ENCODE peak calls at places on chromosome 21, in nine cellular contexts. V is heart left ventricle, B is gastrocnemius medialis, S is IMR-90, G is uterus, T is HCT116, R is adrenal gland, E is breast epithelium, K is sigmoid colon. O is an unnamed sample.
A peak's percentile ranks its signal among the peaks of the same experiment; 100 is the strongest.

GRCh38 chr21:18772876-18773275 is 369.3 kb upstream of the TMPRSS15 start:
- DNase-seq in B (no peak), K (no peak), T (no peak), R (no peak), V (no peak), S (no peak), E (no peak), G (no peak), O (no peak)

GRCh38 chr21:25528511-25528910 is 78.8 kb downstream of the MRPL39 start:
- DNase-seq in K (no peak), B (no peak), S (no peak), R (no peak), G (no peak), V (no peak), T (no peak), E (no peak), O (no peak)

GRCh38 chr21:29018540-29018939 is 609 bp downstream of the RWDD2B start:
- DNase-seq in S (no peak), V (no peak), E (no peak), B (no peak), K (no peak), G (no peak), R (peak; percentile 60), T (no peak), O (no peak)

GRCh38 chr21:25658427-25658980 is 19.4 kb downstream of the JAM2 start:
- DNase-seq in B (no peak), S (no peak), R (no peak), T (no peak), K (no peak), V (no peak), E (no peak), G (no peak), O (no peak)

GRCh38 chr21:23977971-23978370 is 1629.3 kb downstream of the MRPL39 start:
- DNase-seq in K (no peak), V (no peak), R (no peak), E (no peak), B (no peak), S (no peak), G (no peak), T (no peak), O (no peak)

GRCh38 chr21:14773777-14774345 is 227.7 kb upstream of the SAMSN1 start:
- DNase-seq in B (no peak), E (no peak), T (peak; percentile 29), S (no peak), V (no peak), R (peak; percentile 52), G (peak; percentile 15), K (peak; percentile 65), O (no peak)

GRCh38 chr21:35624896-35625295 is 435.4 kb downstream of the SETD4 start:
- DNase-seq in E (no peak), S (no peak), T (no peak), K (no peak), G (no peak), B (no peak), V (no peak), R (no peak), O (no peak)

GRCh38 chr21:30233636-30234035 is 17.7 kb upstream of the CLDN8 start:
- DNase-seq in V (no peak), E (no peak), K (no peak), B (no peak), S (no peak), G (no peak), T (no peak), R (no peak), O (no peak)

GRCh38 chr21:44463716-44464115 is 8.4 kb downstream of the LRRC3 start:
- DNase-seq in V (peak; percentile 61), B (no peak), E (no peak), K (peak; percentile 65), T (no peak), R (no peak), G (no peak), S (no peak), O (no peak)

GRCh38 chr21:26715878-26716506 is 129.2 kb downstream of the ADAMTS1 start:
- DNase-seq in B (no peak), K (no peak), S (peak; percentile 51), G (peak; percentile 33), T (no peak), V (no peak), E (no peak), R (peak; percentile 53), O (no peak)

GRCh38 chr21:20641251-20641650 is 357.0 kb upstream of the NCAM2 start:
- DNase-seq in B (no peak), V (no peak), K (no peak), S (no peak), G (no peak), E (no peak), R (no peak), T (no peak), O (no peak)

GRCh38 chr21:29462475-29462874 is 163.8 kb downstream of the BACH1 start:
- DNase-seq in T (no peak), E (no peak), B (no peak), R (no peak), S (no peak), G (no peak), V (no peak), K (no peak), O (no peak)

GRCh38 chr21:22364163-22364562 is 1366.0 kb downstream of the NCAM2 start:
- DNase-seq in V (no peak), T (no peak), K (no peak), B (no peak), E (no peak), G (no peak), R (no peak), S (no peak), O (no peak)

GRCh38 chr21:44898851-44899767 is 21.6 kb downstream of the ITGB2 start:
- DNase-seq in V (peak; percentile 58), B (no peak), K (no peak), T (no peak), G (no peak), R (no peak), S (no peak), E (no peak), O (no peak)

GRCh38 chr21:18840239-18840638 is 436.7 kb upstream of the TMPRSS15 start:
- DNase-seq in S (no peak), B (no peak), V (no peak), R (no peak), T (peak; percentile 0), G (no peak), K (no peak), E (no peak), O (no peak)

GRCh38 chr21:24941316-24942185 is 665.7 kb downstream of the MRPL39 start:
- DNase-seq in R (peak; percentile 8), G (no peak), E (no peak), S (no peak), V (no peak), B (no peak), T (no peak), K (no peak), O (no peak)

GRCh38 chr21:31873275-31873695 is 465 bp downstream of the HUNK start:
- DNase-seq in S (no peak), E (no peak), V (peak; percentile 67), K (no peak), G (no peak), T (no peak), R (no peak), B (no peak), O (no peak)

GRCh38 chr21:31874817-31875216 is 2.0 kb downstream of the HUNK start:
- DNase-seq in K (no peak), G (no peak), E (no peak), B (no peak), T (no peak), S (no peak), V (no peak), R (no peak), O (no peak)

GRCh38 chr21:31873696-31874599 is 1.1 kb downstream of the HUNK start:
- DNase-seq in B (no peak), E (no peak), V (peak; percentile 65), G (peak; percentile 46), T (no peak), R (peak; percentile 16), S (peak; percentile 33), K (peak; percentile 72), O (no peak)

GRCh38 chr21:31872072-31872451 is 758 bp upstream of the HUNK start:
- DNase-seq in B (no peak), S (no peak), R (no peak), G (no peak), V (no peak), E (no peak), T (no peak), K (no peak), O (no peak)

GRCh38 chr21:31872452-31873274 is at the start of gene HUNK:
- DNase-seq in B (no peak), T (no peak), V (no peak), E (peak; percentile 34), G (peak; percentile 42), S (peak; percentile 54), R (peak; percentile 4), K (no peak), O (no peak)
- TF ChIP-seq POLR2A in B (no peak), T (no peak), V (no peak), E (no peak), G (no peak), S (no peak), R (no peak), K (no peak), O (no peak)

DNA sequence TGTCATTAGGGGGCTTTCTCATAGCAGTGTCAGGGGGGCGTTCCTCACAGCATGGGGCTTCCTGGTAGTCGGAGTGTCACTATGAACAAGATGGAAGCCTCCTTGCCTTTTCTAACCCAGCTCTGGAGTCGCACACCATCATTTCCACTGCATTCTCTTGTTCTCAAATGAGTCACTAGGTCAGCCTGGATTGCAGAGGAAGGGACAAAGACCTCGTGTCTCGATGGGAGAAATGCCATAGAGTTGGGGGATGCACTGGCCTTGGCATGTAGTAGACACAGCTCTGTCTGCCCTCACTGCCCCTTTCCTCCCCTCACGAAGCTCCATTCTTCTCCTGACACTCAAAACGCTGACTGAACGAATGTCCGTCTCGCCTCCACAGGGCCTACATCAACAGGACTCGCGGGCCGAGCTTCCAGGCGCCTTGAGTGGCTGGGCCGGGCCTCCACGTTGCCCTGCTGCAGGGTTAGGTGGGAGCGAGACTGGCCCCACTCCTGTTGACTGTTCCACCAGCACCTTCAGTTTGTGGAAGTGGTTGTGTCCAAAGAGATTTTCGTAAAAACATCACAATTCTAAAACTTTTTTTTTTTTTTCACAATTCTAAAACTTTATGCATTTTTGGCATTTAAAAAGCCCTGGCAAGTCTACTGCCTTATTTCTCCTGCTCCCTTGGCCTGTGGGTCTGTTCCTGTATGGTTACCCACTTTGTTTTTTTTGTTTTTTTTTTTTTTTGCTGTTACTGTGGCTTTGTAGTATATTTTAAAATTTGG is 18.8 kb downstream of the PKNOX1 start:
- DNase-seq in S (peak; percentile 57), E (no peak), V (no peak), B (no peak), K (peak; percentile 65), R (no peak), T (no peak), G (no peak), O (no peak)
- H3K27ac ChIP-seq in S (peak overlapping the region; percentile 84), E (no peak overlapping the region), V (peak overlapping the region; percentile 89), B (no peak overlapping the region), K (peak overlapping the region; percentile 90), R (no peak overlapping the region), T (no peak overlapping the region), G (peak overlapping the region; percentile 81), O (no peak overlapping the region)

GRCh38 chr21:38821959-38822682 is 16.4 kb downstream of the ETS2 start:
- DNase-seq in G (no peak), S (no peak), T (no peak), R (no peak), E (no peak), K (no peak), B (no peak), V (no peak), O (no peak)
- TF ChIP-seq POLR2A in G (no peak), S (no peak), T (no peak), R (no peak), E (no peak), K (no peak), B (no peak), V (no peak), O (no peak)

GRCh38 chr21:36690637-36691538 is 8.0 kb upstream of the SIM2 start:
- DNase-seq in K (no peak), B (no peak), R (no peak), E (no peak), S (peak; percentile 28), G (no peak), T (no peak), V (no peak), O (no peak)
- H3K27ac ChIP-seq in K (no peak overlapping the region), B (no peak overlapping the region), R (no peak overlapping the region), E (no peak overlapping the region), S (no peak overlapping the region), G (no peak overlapping the region), T (no peak overlapping the region), V (no peak overlapping the region), O (peak overlapping the region; percentile 97)